ENCODE peak calls at places on chromosomes 6 and 20, in nine cellular contexts. F is CD8-positive, alpha-beta memory T cell; A is OCI-LY7; C is small intestine; Z is heart right ventricle; E is K562; P is lower lobe of right lung; W is lung; M is IMR-90. B is an unnamed sample.

GRCh38 chr6:33746651-33747100 is at the start of gene IP6K3:
- DNase-seq in F (no peak), A (no peak), C (no peak), Z (peak; percentile 79), E (no peak), P (no peak), W (no peak), M (no peak), B (peak; percentile 83)

GRCh38 chr6:53811082-53811481 is 16.3 kb downstream of the LRRC1 start:
- DNase-seq in F (no peak), A (no peak), C (peak; percentile 89), Z (no peak), E (no peak), P (peak; percentile 69), W (peak; percentile 74), M (no peak), B (no peak)

GRCh38 chr6:137475103-137475502 is 19.1 kb downstream of the OLIG3 start:
- DNase-seq in F (no peak), A (no peak), C (no peak), Z (no peak), E (no peak), P (no peak), W (no peak), M (no peak), B (no peak)

GRCh38 chr6:41040101-41040910 is 1.3 kb upstream of the UNC5CL start:
- DNase-seq in F (no peak), A (no peak), C (peak; percentile 96), Z (no peak), E (peak; percentile 30), P (no peak), W (peak; percentile 58), M (no peak), B (no peak)

GRCh38 chr20:60543598-60543997 is 585.4 kb downstream of the CDH26 start:
- DNase-seq in F (no peak), A (no peak), C (no peak), Z (no peak), E (no peak), P (no peak), W (no peak), M (no peak), B (no peak)

GRCh38 chr20:36779656-36780025 is 6.1 kb upstream of the DSN1 start:
- DNase-seq in F (no peak), A (no peak), C (no peak), Z (no peak), E (no peak), P (no peak), W (no peak), M (no peak), B (no peak)

GRCh38 chr6:146224988-146225387 is 196.1 kb downstream of the GRM1 start:
- DNase-seq in F (no peak), A (no peak), C (no peak), Z (no peak), E (no peak), P (no peak), W (no peak), M (no peak), B (no peak)

GRCh38 chr6:3351105-3351676 is 92.4 kb downstream of the PSMG4 start:
- DNase-seq in F (no peak), A (no peak), C (no peak), Z (no peak), E (peak; percentile 46), P (no peak), W (no peak), M (no peak), B (no peak)

GRCh38 chr6:91240878-91241603 is 654.2 kb upstream of the MAP3K7 start:
- DNase-seq in F (no peak), A (peak; percentile 4), C (peak; percentile 6), Z (no peak), E (no peak), P (no peak), W (no peak), M (no peak), B (no peak)

GRCh38 chr6:11083491-11083890 is 10.1 kb upstream of the SMIM13 start:
- DNase-seq in F (no peak), A (no peak), C (no peak), Z (no peak), E (no peak), P (no peak), W (no peak), M (peak; percentile 89), B (no peak)

GRCh38 chr20:25081730-25082497 is at the start of gene VSX1:
- DNase-seq in F (no peak), A (no peak), C (no peak), Z (no peak), E (no peak), P (no peak), W (no peak), M (no peak), B (no peak)

GRCh38 chr6:22413681-22414305 is 117.0 kb upstream of the PRL start:
- DNase-seq in F (no peak), A (no peak), C (no peak), Z (no peak), E (no peak), P (no peak), W (no peak), M (peak; percentile 65), B (no peak)

GRCh38 chr6:44737349-44737748 is 349.8 kb downstream of the CDC5L start:
- DNase-seq in F (no peak), A (no peak), C (no peak), Z (no peak), E (no peak), P (no peak), W (no peak), M (no peak), B (no peak)

GRCh38 chr20:25238319-25239037 is 9.4 kb upstream of the PYGB start:
- DNase-seq in F (no peak), A (no peak), C (no peak), Z (no peak), E (no peak), P (no peak), W (no peak), M (peak; percentile 73), B (no peak)

GRCh38 chr6:89599727-89600126 is 38.8 kb downstream of the LYRM2 start:
- DNase-seq in F (no peak), A (no peak), C (no peak), Z (no peak), E (no peak), P (no peak), W (no peak), M (no peak), B (peak; percentile 83)

GRCh38 chr20:45970646-45971424 is 1.2 kb downstream of the ZNF335 start:
- DNase-seq in F (no peak), A (peak; percentile 39), C (no peak), Z (no peak), E (peak; percentile 32), P (no peak), W (no peak), M (peak; percentile 19), B (no peak)

GRCh38 chr6:19035454-19035853 is 648.3 kb downstream of the RNF144B start:
- DNase-seq in F (no peak), A (no peak), C (no peak), Z (no peak), E (no peak), P (no peak), W (no peak), M (no peak), B (no peak)

GRCh38 chr20:2458919-2459499 is 11.6 kb downstream of the SNRPB start:
- DNase-seq in F (no peak), A (no peak), C (no peak), Z (no peak), E (no peak), P (no peak), W (no peak), M (no peak), B (no peak)

GRCh38 chr20:51122931-51123658 is 100.2 kb upstream of the KCNG1 start:
- DNase-seq in F (no peak), A (no peak), C (no peak), Z (no peak), E (no peak), P (no peak), W (no peak), M (no peak), B (no peak)
- H3K27ac ChIP-seq in F (no peak overlapping the region), A (no peak overlapping the region), C (no peak overlapping the region), Z (no peak overlapping the region), E (no peak overlapping the region), P (no peak overlapping the region), W (no peak overlapping the region), M (no peak overlapping the region), B (no peak overlapping the region)

GRCh38 chr6:156791261-156791850 is 14.2 kb downstream of the ARID1B start:
- DNase-seq in F (no peak), A (peak; percentile 80), C (peak; percentile 80), Z (no peak), E (peak; percentile 41), P (no peak), W (no peak), M (peak; percentile 52), B (no peak)
- H3K4me1 ChIP-seq in F (peaks cover 81% of the 10 kb centered on the region), A (peaks cover 91% of the 10 kb centered on the region), C (peaks cover 5% of the 10 kb centered on the region), Z (peaks cover 99% of the 10 kb centered on the region), E (peaks cover 7% of the 10 kb centered on the region), P (peaks cover 72% of the 10 kb centered on the region), W (peaks cover 26% of the 10 kb centered on the region), M (peaks cover 18% of the 10 kb centered on the region), B (peaks cover 37% of the 10 kb centered on the region)

DNA sequence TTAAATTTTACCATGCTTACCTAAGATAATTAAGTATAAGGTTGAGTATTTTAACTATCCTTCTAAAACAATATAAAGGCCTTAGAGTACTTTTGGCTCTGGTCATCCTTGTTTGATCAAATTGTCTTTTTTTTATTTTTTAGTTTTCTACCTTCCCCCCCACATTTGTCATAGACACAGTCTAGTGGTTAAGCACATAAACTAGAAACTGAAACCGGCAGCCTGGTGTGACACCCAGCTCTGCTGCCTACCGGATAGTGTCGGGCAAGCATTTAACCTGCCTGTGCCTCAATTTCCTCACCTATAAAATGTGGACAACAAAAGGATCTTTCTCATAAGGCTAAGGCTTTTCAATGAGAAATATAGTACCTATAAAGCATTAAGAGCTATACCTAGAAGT is 21.6 kb upstream of the TULP4 start:
- DNase-seq in F (peak; percentile 76), A (peak; percentile 85), C (peak; percentile 63), Z (no peak), E (no peak), P (no peak), W (no peak), M (no peak), B (no peak)
- H3K4me3 ChIP-seq in F (peak overlapping the region; percentile 41), A (peak overlapping the region; percentile 61), C (no peak overlapping the region), Z (no peak overlapping the region), E (no peak overlapping the region), P (no peak overlapping the region), W (no peak overlapping the region), M (no peak overlapping the region), B (no peak overlapping the region)

GRCh38 chr20:57688864-57689263 is 21.0 kb downstream of the PMEPA1 start:
- DNase-seq in F (no peak), A (no peak), C (no peak), Z (peak; percentile 66), E (no peak), P (no peak), W (no peak), M (no peak), B (peak; percentile 94)

GRCh38 chr20:57688295-57688694 is 21.5 kb downstream of the PMEPA1 start:
- DNase-seq in F (no peak), A (no peak), C (no peak), Z (no peak), E (no peak), P (no peak), W (no peak), M (no peak), B (no peak)

GRCh38 chr20:57685134-57685851 is 24.5 kb downstream of the PMEPA1 start:
- DNase-seq in F (no peak), A (peak; percentile 28), C (no peak), Z (no peak), E (no peak), P (no peak), W (no peak), M (no peak), B (no peak)

GRCh38 chr20:57689745-57690481 is 19.9 kb downstream of the PMEPA1 start:
- DNase-seq in F (no peak), A (no peak), C (no peak), Z (no peak), E (no peak), P (no peak), W (no peak), M (no peak), B (no peak)

GRCh38 chr20:57686931-57687652 is 22.7 kb downstream of the PMEPA1 start:
- DNase-seq in F (no peak), A (no peak), C (peak; percentile 61), Z (no peak), E (no peak), P (no peak), W (no peak), M (no peak), B (peak; percentile 24)
- H3K27ac ChIP-seq in F (no peak overlapping the region), A (peak overlapping the region; percentile 0), C (no peak overlapping the region), Z (no peak overlapping the region), E (no peak overlapping the region), P (no peak overlapping the region), W (no peak overlapping the region), M (no peak overlapping the region), B (no peak overlapping the region)

B was measured in right cardiac atrium.